ENCODE peak calls at places on chromosome 11, in nine cellular contexts. P, B, L, O, A, H, T, R and G are unnamed samples.

GRCh38 chr11:116272181-116272789 is 500.5 kb downstream of the BUD13 start:
- DNase-seq in P (no peak), B (no peak), L (no peak), O (no peak), A (no peak), H (no peak), T (no peak), R (no peak), G (no peak)

GRCh38 chr11:71425851-71426250 is 22.3 kb downstream of the DHCR7 start:
- DNase-seq in P (no peak), B (no peak), L (no peak), O (no peak), A (no peak), H (no peak), T (no peak), R (no peak), G (no peak)

GRCh38 chr11:18472587-18472986 is 16.9 kb downstream of the LDHAL6A start:
- DNase-seq in P (no peak), B (no peak), L (no peak), O (no peak), A (no peak), H (no peak), T (no peak), R (no peak), G (no peak)

GRCh38 chr11:80694385-80694784 is 1253.6 kb upstream of the TENM4 start:
- DNase-seq in P (no peak), B (no peak), L (no peak), O (no peak), A (no peak), H (no peak), T (no peak), R (no peak), G (no peak)

GRCh38 chr11:65663634-65664200 is 1.0 kb upstream of the RELA start:
- DNase-seq in P (no peak), B (peak; percentile 55), L (peak; percentile 66), O (peak; percentile 84), A (peak; percentile 64), H (no peak), T (peak; percentile 45), R (peak; percentile 29), G (peak; percentile 52)

GRCh38 chr11:43503417-43503816 is 144.7 kb downstream of the TTC17 start:
- DNase-seq in P (no peak), B (no peak), L (no peak), O (no peak), A (no peak), H (no peak), T (no peak), R (no peak), G (no peak)

GRCh38 chr11:2529636-2530035 is 84.8 kb downstream of the KCNQ1 start:
- DNase-seq in P (no peak), B (peak; percentile 3), L (no peak), O (no peak), A (no peak), H (no peak), T (no peak), R (no peak), G (no peak)

GRCh38 chr11:12411806-12412727 is 34.7 kb downstream of the PARVA start:
- DNase-seq in P (peak; percentile 31), B (peak; percentile 18), L (peak; percentile 99), O (peak; percentile 72), A (peak; percentile 79), H (peak; percentile 11), T (peak; percentile 72), R (peak; percentile 95), G (peak; percentile 95)

GRCh38 chr11:35614949-35615569 is 3.2 kb upstream of the FJX1 start:
- DNase-seq in P (no peak), B (no peak), L (peak; percentile 37), O (no peak), A (no peak), H (no peak), T (peak; percentile 38), R (no peak), G (no peak)

GRCh38 chr11:5528495-5528894 is 12.0 kb upstream of the UBQLNL start:
- DNase-seq in P (no peak), B (no peak), L (no peak), O (no peak), A (no peak), H (no peak), T (no peak), R (no peak), G (no peak)

GRCh38 chr11:76662656-76663460 is 7.7 kb downstream of the LRRC32 start:
- DNase-seq in P (no peak), B (no peak), L (no peak), O (no peak), A (no peak), H (no peak), T (no peak), R (no peak), G (no peak)

GRCh38 chr11:106187860-106188456 is 110.5 kb downstream of the AASDHPPT start:
- DNase-seq in P (no peak), B (no peak), L (no peak), O (no peak), A (no peak), H (no peak), T (no peak), R (no peak), G (no peak)

GRCh38 chr11:68141247-68142027 is 20.2 kb upstream of the CHKA start:
- DNase-seq in P (no peak), B (no peak), L (no peak), O (no peak), A (no peak), H (no peak), T (no peak), R (no peak), G (no peak)

GRCh38 chr11:112769170-112769569 is 192.1 kb upstream of the NCAM1 start:
- DNase-seq in P (no peak), B (no peak), L (no peak), O (no peak), A (no peak), H (no peak), T (peak; percentile 77), R (no peak), G (no peak)

GRCh38 chr11:78715639-78716311 is 141.1 kb upstream of the NARS2 start:
- DNase-seq in P (peak; percentile 82), B (peak; percentile 33), L (peak; percentile 78), O (no peak), A (peak; percentile 70), H (no peak), T (peak; percentile 92), R (peak; percentile 84), G (peak; percentile 91)

GRCh38 chr11:70661763-70662501 is 263.6 kb downstream of the CTTN start:
- DNase-seq in P (no peak), B (no peak), L (peak; percentile 31), O (no peak), A (peak; percentile 90), H (no peak), T (no peak), R (peak; percentile 11), G (peak; percentile 43)